ENCODE peak calls at places on chromosomes 6 and 20, in four cellular contexts. O is HCT116, U is right lobe of liver, W is IMR-90. T is an unnamed sample. For H3K4me1, the result is how much of the 10 kb centered on the place peaks cover.

GRCh38 chr6:85576479-85576878 is 17.2 kb downstream of the SNX14 start:
- DNase-seq in O (no peak), U (no peak), W (no peak), T (peak)

GRCh38 chr20:33415948-33416347 is 14.6 kb upstream of the CDK5RAP1 start:
- DNase-seq in O (no peak), U (no peak), W (peak), T (no peak)

GRCh38 chr6:109282732-109283131 is 99.5 kb downstream of the CD164 start:
- DNase-seq in O (no peak), U (no peak), W (no peak), T (no peak)

GRCh38 chr6:78850621-78851020 is 16.7 kb upstream of the IRAK1BP1 start:
- DNase-seq in O (no peak), U (no peak), W (no peak), T (no peak)

GRCh38 chr6:25296980-25297379 is 17.8 kb downstream of the CARMIL1 start:
- DNase-seq in O (no peak), U (no peak), W (peak), T (no peak)

GRCh38 chr20:21105429-21106170 is 558 bp downstream of the LINC00237 start:
- DNase-seq in O (no peak), U (no peak), W (no peak), T (no peak)

GRCh38 chr20:48398506-48399449 is 429.0 kb downstream of the PREX1 start:
- DNase-seq in O (no peak), U (no peak), W (no peak), T (no peak)

GRCh38 chr6:35725721-35726438 is 11.0 kb upstream of the ARMC12 start:
- DNase-seq in O (no peak), U (peak), W (no peak), T (no peak)

GRCh38 chr6:150667977-150668716 is 68.5 kb downstream of the PLEKHG1 start:
- DNase-seq in O (peak), U (peak), W (peak), T (peak)

GRCh38 chr20:24102749-24103148 is 114.2 kb upstream of the GGTLC1 start:
- DNase-seq in O (no peak), U (no peak), W (no peak), T (peak)

DNA sequence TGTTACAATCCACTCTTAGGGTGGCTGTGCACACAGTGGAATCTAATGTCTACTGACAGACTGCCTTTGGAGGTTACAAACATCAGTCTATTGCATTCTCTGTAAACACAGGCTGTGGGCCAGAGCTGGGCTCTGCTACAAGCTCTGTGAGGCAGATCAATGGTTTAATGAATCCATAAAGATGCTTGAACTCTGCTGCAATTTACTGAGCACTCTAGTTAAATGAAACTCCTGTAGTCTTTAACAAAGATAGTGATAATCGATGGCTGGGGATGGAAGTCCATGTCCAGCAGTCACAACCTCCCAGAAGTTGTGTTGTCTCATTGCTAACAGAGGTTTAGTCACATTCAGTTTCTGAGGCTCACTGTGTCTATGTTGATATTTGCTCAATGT is 50.5 kb downstream of the SOBP start:
- DNase-seq in O (no peak), U (peak), W (peak), T (no peak)
- H3K4me1 ChIP-seq in O (under half), U (under half), W (under half), T (under half)

DNA sequence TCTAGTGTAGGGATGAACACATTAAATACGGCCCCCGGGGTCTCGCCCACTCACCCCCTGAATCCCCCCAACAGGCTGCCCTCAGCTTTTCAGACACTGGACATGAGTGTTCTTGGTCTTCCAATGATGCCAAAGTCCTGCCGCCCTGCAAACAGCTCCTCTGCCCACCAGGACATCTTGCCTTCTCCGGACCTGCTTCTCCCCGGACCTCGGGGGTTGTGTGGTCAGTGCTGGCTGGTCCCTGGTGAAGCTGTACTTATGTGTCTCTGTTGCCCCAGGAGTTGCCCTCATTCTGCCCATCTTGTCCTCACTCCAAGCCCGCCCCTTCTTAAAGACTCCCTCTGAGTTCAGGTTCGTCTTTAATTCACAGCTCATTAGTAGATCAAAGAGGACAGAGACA is 58.4 kb upstream of the SLC32A1 start:
- DNase-seq in O (no peak), U (no peak), W (no peak), T (no peak)
- H3K27ac ChIP-seq in O (no peak), U (no peak), W (no peak), T (no peak)

DNA sequence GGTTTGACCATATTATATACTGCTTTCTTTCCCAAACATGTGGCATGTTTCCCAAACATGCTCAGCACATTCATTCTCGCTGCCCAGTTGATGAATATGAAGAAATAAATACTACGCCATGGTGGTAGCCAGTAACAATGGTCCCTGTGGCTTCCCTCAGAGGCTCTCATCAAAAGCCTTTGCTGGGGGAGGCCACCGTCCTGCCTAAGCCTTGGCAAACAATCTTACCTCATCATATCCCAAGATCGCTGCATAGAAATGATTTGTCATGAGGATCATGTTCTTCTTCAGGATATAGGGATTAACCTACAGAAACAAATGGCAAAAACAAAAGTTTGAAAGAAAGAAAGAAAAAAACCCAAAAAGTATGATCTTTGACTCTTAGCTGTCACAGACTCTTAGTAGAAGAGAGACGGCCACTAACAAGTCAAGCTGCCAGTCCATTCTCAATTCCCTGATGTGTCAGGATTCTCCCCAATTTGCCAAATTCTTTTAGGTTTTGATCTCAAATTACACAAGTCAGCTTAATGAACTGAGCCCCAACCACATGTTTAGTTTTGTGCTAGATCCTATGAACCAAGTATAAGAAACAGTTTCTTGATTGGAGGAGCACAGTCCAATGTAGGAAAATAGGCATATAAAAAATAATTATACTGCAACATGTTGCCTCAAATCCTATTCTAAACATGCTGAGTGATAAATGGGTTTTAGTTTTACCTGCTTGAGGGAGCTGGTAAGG is 22.4 kb upstream of the FAM83C start:
- DNase-seq in O (no peak), U (no peak), W (no peak), T (no peak)
- H3K4me1 ChIP-seq in O (half or more), U (under half), W (under half), T (half or more)

GRCh38 chr6:13765570-13765969 is 48.8 kb downstream of the MCUR1 start:
- DNase-seq in O (no peak), U (no peak), W (peak), T (no peak)
- H3K27ac ChIP-seq in O (no peak), U (no peak), W (no peak), T (no peak)

GRCh38 chr6:22313796-22314195 is 17.0 kb upstream of the PRL start:
- DNase-seq in O (no peak), U (no peak), W (no peak), T (no peak)

GRCh38 chr6:22306741-22307466 is 10.1 kb upstream of the PRL start:
- DNase-seq in O (no peak), U (no peak), W (no peak), T (no peak)

GRCh38 chr6:22308939-22309338 is 12.1 kb upstream of the PRL start:
- DNase-seq in O (no peak), U (no peak), W (no peak), T (no peak)
- H3K4me1 ChIP-seq in O (under half), U (under half), W (under half), T (under half)

DNA sequence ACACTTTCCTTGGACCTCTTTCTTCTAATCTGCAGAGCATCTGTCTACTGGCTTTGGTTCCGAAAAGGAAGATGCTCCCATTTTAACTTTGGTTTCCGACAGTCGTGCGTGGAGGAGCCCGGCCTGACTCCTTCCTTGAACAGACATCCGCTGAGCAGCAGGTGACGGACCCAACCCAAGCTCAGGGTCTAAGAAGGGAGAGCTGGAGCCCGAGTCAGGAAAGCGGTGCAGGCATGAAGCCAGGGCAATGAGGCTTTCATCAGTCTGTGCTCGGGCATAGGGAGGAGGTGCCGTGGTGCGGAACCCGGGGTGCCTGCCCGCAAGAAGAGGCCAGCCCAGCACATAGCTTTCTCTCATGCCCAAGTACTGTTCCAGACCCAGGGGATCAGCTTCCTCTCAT is 109.4 kb downstream of the CDH4 start:
- DNase-seq in O (no peak), U (no peak), W (no peak), T (no peak)
- H3K27ac ChIP-seq in O (no peak), U (no peak), W (no peak), T (no peak)

GRCh38 chr6:28615616-28615954 is 89.9 kb downstream of the GPX5 start:
- DNase-seq in O (no peak), U (no peak), W (no peak), T (no peak)
- H3K4me1 ChIP-seq in O (under half), U (under half), W (under half), T (under half)

GRCh38 chr6:117414770-117415169 is 11.0 kb downstream of the ROS1 start:
- DNase-seq in O (no peak), U (no peak), W (no peak), T (no peak)

GRCh38 chr6:117409420-117409819 is 16.3 kb downstream of the ROS1 start:
- DNase-seq in O (no peak), U (no peak), W (no peak), T (no peak)

GRCh38 chr6:117409863-117410262 is 15.9 kb downstream of the ROS1 start:
- DNase-seq in O (no peak), U (no peak), W (no peak), T (no peak)

DNA sequence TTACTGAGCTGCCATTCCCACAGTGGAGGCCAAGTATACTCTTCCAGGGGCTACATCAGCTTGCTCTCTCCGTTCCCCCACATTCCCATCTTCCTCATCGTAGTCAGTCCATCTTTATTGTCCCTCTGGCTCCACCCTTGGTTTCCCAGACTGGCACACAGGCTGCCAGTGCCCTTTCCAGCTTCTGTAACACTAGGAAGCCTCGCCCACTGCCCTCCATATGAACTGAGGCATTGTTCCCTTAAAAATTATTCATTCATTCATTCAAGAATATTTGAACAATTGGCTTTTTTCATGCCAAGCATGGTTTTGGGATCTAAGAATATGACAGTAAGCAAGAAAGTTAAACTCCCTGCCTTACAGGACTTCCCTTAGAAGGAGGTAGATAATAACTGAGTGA is 14.3 kb downstream of the ROS1 start:
- DNase-seq in O (no peak), U (no peak), W (no peak), T (no peak)
- H3K27ac ChIP-seq in O (no peak), U (no peak), W (no peak), T (no peak)

GRCh38 chr20:53917145-53918009 is 153.0 kb downstream of the BCAS1 start:
- DNase-seq in O (no peak), U (no peak), W (no peak), T (peak)
- H3K4me1 ChIP-seq in O (under half), U (under half), W (under half), T (under half)

GRCh38 chr6:53943410-53943809 is 148.6 kb downstream of the LRRC1 start:
- DNase-seq in O (no peak), U (no peak), W (no peak), T (peak)

GRCh38 chr6:53934013-53934412 is 139.2 kb downstream of the LRRC1 start:
- DNase-seq in O (no peak), U (no peak), W (no peak), T (no peak)

GRCh38 chr6:53937461-53937860 is 142.7 kb downstream of the LRRC1 start:
- DNase-seq in O (no peak), U (no peak), W (no peak), T (no peak)

GRCh38 chr6:53939830-53940229 is 145.0 kb downstream of the LRRC1 start:
- DNase-seq in O (no peak), U (no peak), W (no peak), T (no peak)

GRCh38 chr6:53938810-53939209 is 144.0 kb downstream of the LRRC1 start:
- DNase-seq in O (no peak), U (no peak), W (peak), T (no peak)
- H3K27ac ChIP-seq in O (no peak), U (no peak), W (no peak), T (no peak)